ENCODE peak calls at places on chromosomes 6 and 20, in six cellular contexts. One of them, this sample, is unnamed.

GRCh38 chr20:8627386-8628030 is 441.4 kb upstream of the PLCB4 start:
- DNase-seq in suprapubic skin: no peak
- DNase-seq in endothelial cell of umbilical vein: peak; percentile 22
- DNase-seq in cardiac muscle cell: peak; percentile 32
- DNase-seq in heart right ventricle: peak; percentile 27
- DNase-seq in sigmoid colon: no peak
- DNase-seq in this sample: no peak

GRCh38 chr6:140921366-140922226 is 1211.1 kb upstream of the GJE1 start:
- DNase-seq in sigmoid colon: no peak
- DNase-seq in suprapubic skin: no peak
- DNase-seq in heart right ventricle: peak; percentile 22
- DNase-seq in cardiac muscle cell: peak; percentile 87
- DNase-seq in endothelial cell of umbilical vein: peak; percentile 89
- DNase-seq in this sample: no peak

GRCh38 chr6:111606620-111607115 is 990 bp upstream of the TRAF3IP2 start:
- DNase-seq in cardiac muscle cell: peak; percentile 22
- DNase-seq in endothelial cell of umbilical vein: no peak
- DNase-seq in heart right ventricle: no peak
- DNase-seq in suprapubic skin: peak; percentile 64
- DNase-seq in sigmoid colon: no peak
- DNase-seq in this sample: no peak

GRCh38 chr6:99993533-99994251 is at the start of gene MCHR2:
- DNase-seq in endothelial cell of umbilical vein: no peak
- DNase-seq in heart right ventricle: no peak
- DNase-seq in suprapubic skin: no peak
- DNase-seq in sigmoid colon: no peak
- DNase-seq in cardiac muscle cell: no peak
- DNase-seq in this sample: peak; percentile 44

GRCh38 chr20:6700563-6701328 is 66.7 kb upstream of the BMP2 start:
- DNase-seq in heart right ventricle: peak; percentile 57
- DNase-seq in cardiac muscle cell: no peak
- DNase-seq in sigmoid colon: peak; percentile 69
- DNase-seq in suprapubic skin: no peak
- DNase-seq in endothelial cell of umbilical vein: peak; percentile 90
- DNase-seq in this sample: peak; percentile 48

GRCh38 chr6:19569563-19569962 is 267.6 kb upstream of the ID4 start:
- DNase-seq in suprapubic skin: no peak
- DNase-seq in endothelial cell of umbilical vein: no peak
- DNase-seq in heart right ventricle: no peak
- DNase-seq in cardiac muscle cell: no peak
- DNase-seq in sigmoid colon: no peak
- DNase-seq in this sample: no peak

GRCh38 chr6:125670586-125670985 is 78.8 kb upstream of the HEY2 start:
- DNase-seq in endothelial cell of umbilical vein: no peak
- DNase-seq in cardiac muscle cell: peak; percentile 2
- DNase-seq in heart right ventricle: peak; percentile 49
- DNase-seq in sigmoid colon: peak; percentile 57
- DNase-seq in suprapubic skin: no peak
- DNase-seq in this sample: no peak

GRCh38 chr6:165716886-165717285 is 53.8 kb upstream of the PDE10A start:
- DNase-seq in heart right ventricle: no peak
- DNase-seq in endothelial cell of umbilical vein: no peak
- DNase-seq in suprapubic skin: no peak
- DNase-seq in sigmoid colon: no peak
- DNase-seq in cardiac muscle cell: no peak
- DNase-seq in this sample: no peak

GRCh38 chr6:146935489-146935888 is 268.7 kb upstream of the STXBP5 start:
- DNase-seq in heart right ventricle: no peak
- DNase-seq in sigmoid colon: no peak
- DNase-seq in suprapubic skin: no peak
- DNase-seq in endothelial cell of umbilical vein: no peak
- DNase-seq in cardiac muscle cell: no peak
- DNase-seq in this sample: no peak

GRCh38 chr6:146090474-146090873 is 61.6 kb downstream of the GRM1 start:
- DNase-seq in suprapubic skin: no peak
- DNase-seq in endothelial cell of umbilical vein: no peak
- DNase-seq in cardiac muscle cell: no peak
- DNase-seq in sigmoid colon: no peak
- DNase-seq in heart right ventricle: no peak
- DNase-seq in this sample: no peak

GRCh38 chr20:49786671-49787370 is 25.8 kb upstream of the SLC9A8 start:
- DNase-seq in suprapubic skin: no peak
- DNase-seq in sigmoid colon: no peak
- DNase-seq in endothelial cell of umbilical vein: peak; percentile 42
- DNase-seq in heart right ventricle: no peak
- DNase-seq in cardiac muscle cell: peak; percentile 23
- DNase-seq in this sample: no peak

GRCh38 chr6:37502703-37503485 is 3.2 kb upstream of the CCDC167 start:
- DNase-seq in suprapubic skin: no peak
- DNase-seq in endothelial cell of umbilical vein: no peak
- DNase-seq in cardiac muscle cell: no peak
- DNase-seq in heart right ventricle: no peak
- DNase-seq in sigmoid colon: no peak
- DNase-seq in this sample: no peak

GRCh38 chr6:139149383-139149782 is 14.5 kb downstream of the HECA start:
- DNase-seq in cardiac muscle cell: peak; percentile 75
- DNase-seq in heart right ventricle: peak; percentile 61
- DNase-seq in suprapubic skin: no peak
- DNase-seq in endothelial cell of umbilical vein: no peak
- DNase-seq in sigmoid colon: no peak
- DNase-seq in this sample: peak; percentile 61

GRCh38 chr20:38631155-38632022 is 29.8 kb downstream of the ARHGAP40 start:
- DNase-seq in cardiac muscle cell: peak; percentile 41
- DNase-seq in suprapubic skin: no peak
- DNase-seq in endothelial cell of umbilical vein: no peak
- DNase-seq in sigmoid colon: no peak
- DNase-seq in heart right ventricle: no peak
- DNase-seq in this sample: no peak

GRCh38 chr20:13777171-13777601 is 7.5 kb downstream of the ESF1 start:
- DNase-seq in sigmoid colon: no peak
- DNase-seq in cardiac muscle cell: no peak
- DNase-seq in suprapubic skin: no peak
- DNase-seq in heart right ventricle: no peak
- DNase-seq in endothelial cell of umbilical vein: peak; percentile 48
- DNase-seq in this sample: no peak

GRCh38 chr6:149929422-149929821 is 6.5 kb upstream of the RAET1G start:
- DNase-seq in cardiac muscle cell: no peak
- DNase-seq in heart right ventricle: no peak
- DNase-seq in endothelial cell of umbilical vein: no peak
- DNase-seq in sigmoid colon: no peak
- DNase-seq in suprapubic skin: no peak
- DNase-seq in this sample: no peak

GRCh38 chr6:25329156-25329555 is 50.0 kb downstream of the CARMIL1 start:
- DNase-seq in cardiac muscle cell: no peak
- DNase-seq in heart right ventricle: no peak
- DNase-seq in suprapubic skin: no peak
- DNase-seq in sigmoid colon: no peak
- DNase-seq in endothelial cell of umbilical vein: no peak
- DNase-seq in this sample: no peak

GRCh38 chr6:90131614-90132423 is 164.8 kb downstream of the BACH2 start:
- DNase-seq in heart right ventricle: peak; percentile 46
- DNase-seq in sigmoid colon: peak; percentile 67
- DNase-seq in suprapubic skin: peak; percentile 86
- DNase-seq in cardiac muscle cell: peak; percentile 8
- DNase-seq in endothelial cell of umbilical vein: no peak
- DNase-seq in this sample: peak; percentile 30

GRCh38 chr6:89007209-89008001 is 44.0 kb upstream of the RNGTT start:
- DNase-seq in heart right ventricle: no peak
- DNase-seq in suprapubic skin: no peak
- DNase-seq in sigmoid colon: no peak
- DNase-seq in endothelial cell of umbilical vein: no peak
- DNase-seq in cardiac muscle cell: peak; percentile 27
- DNase-seq in this sample: no peak

GRCh38 chr20:1313236-1313964 is 15.5 kb downstream of the SDCBP2 start:
- DNase-seq in sigmoid colon: peak; percentile 88
- DNase-seq in endothelial cell of umbilical vein: peak; percentile 78
- DNase-seq in heart right ventricle: peak; percentile 85
- DNase-seq in suprapubic skin: no peak
- DNase-seq in cardiac muscle cell: peak; percentile 89
- DNase-seq in this sample: peak; percentile 80

GRCh38 chr20:63135411-63135810 is 80.5 kb downstream of the YTHDF1 start:
- DNase-seq in suprapubic skin: no peak
- DNase-seq in heart right ventricle: no peak
- DNase-seq in endothelial cell of umbilical vein: no peak
- DNase-seq in sigmoid colon: no peak
- DNase-seq in cardiac muscle cell: no peak
- DNase-seq in this sample: peak; percentile 9

GRCh38 chr6:42984924-42985475 is 630 bp downstream of the PPP2R5D start:
- DNase-seq in sigmoid colon: no peak
- DNase-seq in heart right ventricle: no peak
- DNase-seq in suprapubic skin: no peak
- DNase-seq in endothelial cell of umbilical vein: peak; percentile 20
- DNase-seq in cardiac muscle cell: peak; percentile 29
- DNase-seq in this sample: no peak

GRCh38 chr6:125988280-125988679 is 1.9 kb downstream of the TRMT11 start:
- DNase-seq in heart right ventricle: no peak
- DNase-seq in suprapubic skin: no peak
- DNase-seq in cardiac muscle cell: no peak
- DNase-seq in endothelial cell of umbilical vein: no peak
- DNase-seq in sigmoid colon: no peak
- DNase-seq in this sample: no peak

DNA sequence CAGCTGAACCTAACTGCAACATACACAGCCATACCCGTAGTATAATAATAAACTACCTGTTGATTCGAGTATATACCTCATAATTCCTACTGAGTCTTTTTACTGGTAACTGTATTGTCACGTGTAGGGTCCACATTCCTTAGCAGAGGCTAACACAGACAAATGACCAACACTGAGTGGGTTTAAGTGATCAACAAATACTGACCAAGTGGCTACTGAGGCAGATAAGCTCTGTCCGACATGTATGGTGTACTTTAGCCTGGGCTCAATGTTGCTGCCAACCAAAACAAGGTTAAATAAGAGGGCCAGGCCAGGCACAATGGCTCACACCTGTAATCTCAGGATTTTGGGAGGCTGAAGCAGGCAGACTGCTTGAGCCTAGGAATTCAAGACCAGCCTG is 12.7 kb downstream of the ELOVL5 start:
- DNase-seq in sigmoid colon: no peak
- DNase-seq in endothelial cell of umbilical vein: no peak
- DNase-seq in cardiac muscle cell: no peak
- DNase-seq in suprapubic skin: no peak
- DNase-seq in heart right ventricle: no peak
- DNase-seq in this sample: no peak
- H3K4me3 ChIP-seq in sigmoid colon: no peak overlapping the region
- H3K4me3 ChIP-seq in endothelial cell of umbilical vein: no peak overlapping the region
- H3K4me3 ChIP-seq in cardiac muscle cell: no peak overlapping the region
- H3K4me3 ChIP-seq in suprapubic skin: no peak overlapping the region
- H3K4me3 ChIP-seq in heart right ventricle: no peak overlapping the region
- H3K4me3 ChIP-seq in this sample: no peak overlapping the region

DNA sequence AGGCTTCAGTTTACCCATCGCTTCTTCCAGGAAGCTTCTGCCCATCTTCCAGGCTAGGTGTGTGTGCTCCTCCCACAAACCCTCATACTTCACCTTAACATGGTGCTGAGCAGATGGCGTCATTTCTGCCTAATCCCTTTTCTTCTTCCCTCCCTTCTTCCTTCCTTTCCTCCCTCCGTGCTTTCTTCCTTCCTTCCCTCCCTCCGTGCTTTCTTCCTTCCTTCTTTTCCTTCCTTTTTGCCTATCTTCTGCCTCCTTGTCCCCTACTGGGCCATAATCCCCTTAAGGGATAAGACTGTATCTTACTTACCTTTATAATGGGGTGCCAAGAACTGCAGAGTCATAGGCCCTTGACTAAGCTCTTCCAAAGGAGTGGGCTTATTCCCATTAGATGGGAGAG is 27.5 kb upstream of the PMEPA1 start:
- DNase-seq in sigmoid colon: no peak
- DNase-seq in suprapubic skin: no peak
- DNase-seq in cardiac muscle cell: no peak
- DNase-seq in endothelial cell of umbilical vein: no peak
- DNase-seq in heart right ventricle: no peak
- DNase-seq in this sample: no peak
- H3K27ac ChIP-seq in sigmoid colon: no peak overlapping the region
- H3K27ac ChIP-seq in suprapubic skin: no peak overlapping the region
- H3K27ac ChIP-seq in cardiac muscle cell: no peak overlapping the region
- H3K27ac ChIP-seq in endothelial cell of umbilical vein: no peak overlapping the region
- H3K27ac ChIP-seq in heart right ventricle: no peak overlapping the region
- H3K27ac ChIP-seq in this sample: no peak overlapping the region

GRCh38 chr6:168348186-168348585 is 28.6 kb upstream of the DACT2 start:
- DNase-seq in sigmoid colon: no peak
- DNase-seq in suprapubic skin: no peak
- DNase-seq in endothelial cell of umbilical vein: no peak
- DNase-seq in cardiac muscle cell: no peak
- DNase-seq in heart right ventricle: no peak
- DNase-seq in this sample: no peak
- H3K9me3 ChIP-seq in sigmoid colon: no peaks in the 10 kb centered on the region
- H3K9me3 ChIP-seq in suprapubic skin: no peaks in the 10 kb centered on the region
- H3K9me3 ChIP-seq in endothelial cell of umbilical vein: no peaks in the 10 kb centered on the region
- H3K9me3 ChIP-seq in cardiac muscle cell: no peaks in the 10 kb centered on the region
- H3K9me3 ChIP-seq in heart right ventricle: no peaks in the 10 kb centered on the region
- H3K9me3 ChIP-seq in this sample: no peaks in the 10 kb centered on the region

GRCh38 chr6:13537527-13537897 is 36.9 kb upstream of the SIRT5 start:
- DNase-seq in suprapubic skin: no peak
- DNase-seq in heart right ventricle: no peak
- DNase-seq in endothelial cell of umbilical vein: peak; percentile 64
- DNase-seq in sigmoid colon: no peak
- DNase-seq in cardiac muscle cell: no peak
- DNase-seq in this sample: no peak

GRCh38 chr6:13535306-13535705 is 39.1 kb upstream of the SIRT5 start:
- DNase-seq in suprapubic skin: no peak
- DNase-seq in cardiac muscle cell: no peak
- DNase-seq in endothelial cell of umbilical vein: no peak
- DNase-seq in sigmoid colon: no peak
- DNase-seq in heart right ventricle: no peak
- DNase-seq in this sample: no peak

GRCh38 chr6:13538084-13538483 is 36.3 kb upstream of the SIRT5 start:
- DNase-seq in cardiac muscle cell: peak; percentile 74
- DNase-seq in heart right ventricle: no peak
- DNase-seq in endothelial cell of umbilical vein: peak; percentile 68
- DNase-seq in sigmoid colon: no peak
- DNase-seq in suprapubic skin: no peak
- DNase-seq in this sample: no peak

GRCh38 chr6:13538600-13538999 is 35.8 kb upstream of the SIRT5 start:
- DNase-seq in endothelial cell of umbilical vein: no peak
- DNase-seq in heart right ventricle: no peak
- DNase-seq in suprapubic skin: no peak
- DNase-seq in cardiac muscle cell: no peak
- DNase-seq in sigmoid colon: no peak
- DNase-seq in this sample: no peak

DNA sequence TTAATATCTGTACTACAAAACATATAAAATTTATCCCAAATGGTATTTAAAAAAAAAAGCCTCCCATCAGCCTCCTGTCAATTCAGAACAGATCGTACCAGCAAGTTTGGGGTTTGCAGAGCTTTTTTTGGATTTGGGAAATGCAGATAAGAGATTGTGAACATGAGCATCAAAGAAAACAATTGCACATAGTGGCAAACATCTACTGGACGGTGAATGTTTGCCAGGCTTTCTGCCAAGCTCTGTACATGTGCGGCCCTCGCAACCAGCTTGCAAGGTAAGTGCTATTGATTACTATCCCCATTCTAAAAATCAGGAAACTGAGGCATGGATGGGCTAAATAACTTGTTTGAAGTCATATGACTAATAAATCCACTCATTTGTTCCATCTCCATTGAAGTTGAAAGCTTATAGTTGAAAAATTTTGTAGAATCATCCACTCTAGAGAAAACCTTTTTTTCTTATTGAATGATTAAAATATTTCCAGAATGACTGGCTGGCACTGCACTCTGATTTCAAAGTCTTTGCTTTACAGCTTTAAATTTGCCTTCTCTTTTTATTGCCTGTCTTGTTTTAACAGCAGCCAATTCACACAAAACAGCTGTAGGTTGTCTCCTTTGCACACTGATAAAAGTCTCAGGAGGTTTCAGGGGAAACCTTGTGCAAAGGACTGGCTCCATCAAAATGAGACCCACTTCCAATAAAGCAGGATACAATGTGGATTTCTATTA is 37.4 kb upstream of the SIRT5 start:
- DNase-seq in endothelial cell of umbilical vein: no peak
- DNase-seq in suprapubic skin: no peak
- DNase-seq in cardiac muscle cell: no peak
- DNase-seq in sigmoid colon: no peak
- DNase-seq in heart right ventricle: no peak
- DNase-seq in this sample: no peak
- H3K4me3 ChIP-seq in endothelial cell of umbilical vein: no peak overlapping the region
- H3K4me3 ChIP-seq in suprapubic skin: no peak overlapping the region
- H3K4me3 ChIP-seq in cardiac muscle cell: no peak overlapping the region
- H3K4me3 ChIP-seq in sigmoid colon: no peak overlapping the region
- H3K4me3 ChIP-seq in heart right ventricle: no peak overlapping the region
- H3K4me3 ChIP-seq in this sample: no peak overlapping the region